ENCODE peak calls at places on chromosomes 13 and 19, in six cellular contexts. One of them, this sample, is unnamed.
A peak's percentile ranks its signal among the peaks of the same experiment; 100 is the strongest.

GRCh38 chr13:76792680-76793334 is 93.4 kb downstream of the KCTD12 start:
- DNase-seq in endothelial cell: no peak
- DNase-seq in GM03348: peak; percentile 74
- DNase-seq in keratinocyte: no peak
- DNase-seq in mucosa of gallbladder: peak; percentile 47
- DNase-seq in SW480: no peak
- DNase-seq in this sample: no peak

GRCh38 chr13:34750078-34750703 is 191.9 kb upstream of the NBEA start:
- DNase-seq in endothelial cell: peak; percentile 17
- DNase-seq in GM03348: peak; percentile 4
- DNase-seq in keratinocyte: no peak
- DNase-seq in mucosa of gallbladder: no peak
- DNase-seq in SW480: no peak
- DNase-seq in this sample: no peak

GRCh38 chr19:29315566-29315965 is 102.6 kb upstream of the UQCRFS1 start:
- DNase-seq in endothelial cell: no peak
- DNase-seq in GM03348: no peak
- DNase-seq in keratinocyte: no peak
- DNase-seq in mucosa of gallbladder: no peak
- DNase-seq in SW480: no peak
- DNase-seq in this sample: no peak

GRCh38 chr13:95497307-95497943 is 55.1 kb upstream of the CLDN10 start:
- DNase-seq in endothelial cell: no peak
- DNase-seq in GM03348: no peak
- DNase-seq in keratinocyte: no peak
- DNase-seq in mucosa of gallbladder: peak; percentile 26
- DNase-seq in SW480: no peak
- DNase-seq in this sample: no peak

GRCh38 chr13:107295391-107296157 is 727.6 kb upstream of the ARGLU1 start:
- DNase-seq in endothelial cell: no peak
- DNase-seq in GM03348: no peak
- DNase-seq in keratinocyte: no peak
- DNase-seq in mucosa of gallbladder: no peak
- DNase-seq in SW480: no peak
- DNase-seq in this sample: no peak

GRCh38 chr19:18768997-18769891 is 21.9 kb downstream of the COMP start:
- DNase-seq in endothelial cell: no peak
- DNase-seq in GM03348: no peak
- DNase-seq in keratinocyte: no peak
- DNase-seq in mucosa of gallbladder: no peak
- DNase-seq in SW480: no peak
- DNase-seq in this sample: no peak

GRCh38 chr19:35009424-35010415 is 9.6 kb downstream of the GRAMD1A start:
- DNase-seq in endothelial cell: no peak
- DNase-seq in GM03348: no peak
- DNase-seq in keratinocyte: no peak
- DNase-seq in mucosa of gallbladder: no peak
- DNase-seq in SW480: no peak
- DNase-seq in this sample: no peak

GRCh38 chr19:35549174-35549788 is 3.9 kb downstream of the TMEM147 start:
- DNase-seq in endothelial cell: peak; percentile 65
- DNase-seq in GM03348: peak; percentile 85
- DNase-seq in keratinocyte: no peak
- DNase-seq in mucosa of gallbladder: peak; percentile 37
- DNase-seq in SW480: peak; percentile 85
- DNase-seq in this sample: peak; percentile 67

GRCh38 chr13:87274209-87274819 is 396.9 kb upstream of the SLITRK5 start:
- DNase-seq in endothelial cell: peak; percentile 61
- DNase-seq in GM03348: peak; percentile 26
- DNase-seq in keratinocyte: no peak
- DNase-seq in mucosa of gallbladder: no peak
- DNase-seq in SW480: peak; percentile 49
- DNase-seq in this sample: peak; percentile 38

GRCh38 chr19:33641261-33641660 is 19.5 kb downstream of the CHST8 start:
- DNase-seq in endothelial cell: no peak
- DNase-seq in GM03348: no peak
- DNase-seq in keratinocyte: no peak
- DNase-seq in mucosa of gallbladder: no peak
- DNase-seq in SW480: no peak
- DNase-seq in this sample: no peak

GRCh38 chr19:12527034-12527836 is 24.0 kb downstream of the ZNF564 start:
- DNase-seq in endothelial cell: no peak
- DNase-seq in GM03348: no peak
- DNase-seq in keratinocyte: no peak
- DNase-seq in mucosa of gallbladder: no peak
- DNase-seq in SW480: no peak
- DNase-seq in this sample: no peak

GRCh38 chr19:35346193-35347052 is 1.3 kb upstream of the FFAR1 start:
- DNase-seq in endothelial cell: no peak
- DNase-seq in GM03348: no peak
- DNase-seq in keratinocyte: no peak
- DNase-seq in mucosa of gallbladder: peak; percentile 28
- DNase-seq in SW480: no peak
- DNase-seq in this sample: no peak

GRCh38 chr19:49987159-49987698 is 26.3 kb upstream of the SIGLEC11 start:
- DNase-seq in endothelial cell: peak; percentile 93
- DNase-seq in GM03348: peak; percentile 84
- DNase-seq in keratinocyte: peak; percentile 54
- DNase-seq in mucosa of gallbladder: peak; percentile 95
- DNase-seq in SW480: peak; percentile 86
- DNase-seq in this sample: peak; percentile 84

GRCh38 chr13:44934724-44935123 is 54.5 kb downstream of the NUFIP1 start:
- DNase-seq in endothelial cell: no peak
- DNase-seq in GM03348: peak; percentile 48
- DNase-seq in keratinocyte: peak; percentile 5
- DNase-seq in mucosa of gallbladder: no peak
- DNase-seq in SW480: no peak
- DNase-seq in this sample: no peak

GRCh38 chr19:55640043-55640576 is 692 bp upstream of the ZNF580 start:
- DNase-seq in endothelial cell: no peak
- DNase-seq in GM03348: peak; percentile 74
- DNase-seq in keratinocyte: no peak
- DNase-seq in mucosa of gallbladder: peak; percentile 73
- DNase-seq in SW480: peak; percentile 54
- DNase-seq in this sample: no peak

GRCh38 chr13:112697756-112698655 is 8.2 kb downstream of the ATP11A start:
- DNase-seq in endothelial cell: no peak
- DNase-seq in GM03348: peak; percentile 33
- DNase-seq in keratinocyte: no peak
- DNase-seq in mucosa of gallbladder: no peak
- DNase-seq in SW480: no peak
- DNase-seq in this sample: no peak

GRCh38 chr13:98041081-98041820 is 87.8 kb downstream of the IPO5 start:
- DNase-seq in endothelial cell: no peak
- DNase-seq in GM03348: peak; percentile 57
- DNase-seq in keratinocyte: no peak
- DNase-seq in mucosa of gallbladder: no peak
- DNase-seq in SW480: no peak
- DNase-seq in this sample: no peak

GRCh38 chr19:47402504-47402903 is 16.8 kb downstream of the MEIS3 start:
- DNase-seq in endothelial cell: no peak
- DNase-seq in GM03348: no peak
- DNase-seq in keratinocyte: no peak
- DNase-seq in mucosa of gallbladder: no peak
- DNase-seq in SW480: no peak
- DNase-seq in this sample: no peak

GRCh38 chr13:110006304-110006703 is 219.9 kb upstream of the IRS2 start:
- DNase-seq in endothelial cell: no peak
- DNase-seq in GM03348: peak; percentile 31
- DNase-seq in keratinocyte: peak; percentile 46
- DNase-seq in mucosa of gallbladder: no peak
- DNase-seq in SW480: no peak
- DNase-seq in this sample: peak; percentile 41

GRCh38 chr19:41541990-41542584 is 33.9 kb upstream of the CEACAM21 start:
- DNase-seq in endothelial cell: peak; percentile 71
- DNase-seq in GM03348: no peak
- DNase-seq in keratinocyte: no peak
- DNase-seq in mucosa of gallbladder: peak; percentile 67
- DNase-seq in SW480: peak; percentile 50
- DNase-seq in this sample: peak; percentile 41

GRCh38 chr19:29004796-29005195 is 208.2 kb downstream of the UQCRFS1 start:
- DNase-seq in endothelial cell: no peak
- DNase-seq in GM03348: no peak
- DNase-seq in keratinocyte: no peak
- DNase-seq in mucosa of gallbladder: no peak
- DNase-seq in SW480: no peak
- DNase-seq in this sample: no peak

GRCh38 chr19:37953576-37954303 is 46.7 kb downstream of the SIPA1L3 start:
- DNase-seq in endothelial cell: no peak
- DNase-seq in GM03348: no peak
- DNase-seq in keratinocyte: no peak
- DNase-seq in mucosa of gallbladder: no peak
- DNase-seq in SW480: no peak
- DNase-seq in this sample: no peak

GRCh38 chr19:49687150-49687549 is 2.2 kb upstream of the ADM5 start:
- DNase-seq in endothelial cell: no peak
- DNase-seq in GM03348: no peak
- DNase-seq in keratinocyte: no peak
- DNase-seq in mucosa of gallbladder: no peak
- DNase-seq in SW480: no peak
- DNase-seq in this sample: no peak

GRCh38 chr13:91722267-91722884 is 324.0 kb downstream of the GPC5 start:
- DNase-seq in endothelial cell: no peak
- DNase-seq in GM03348: peak; percentile 29
- DNase-seq in keratinocyte: no peak
- DNase-seq in mucosa of gallbladder: no peak
- DNase-seq in SW480: peak; percentile 41
- DNase-seq in this sample: peak; percentile 26

GRCh38 chr19:1150333-1151036 is 23.6 kb downstream of the SBNO2 start:
- DNase-seq in endothelial cell: no peak
- DNase-seq in GM03348: no peak
- DNase-seq in keratinocyte: no peak
- DNase-seq in mucosa of gallbladder: no peak
- DNase-seq in SW480: no peak
- DNase-seq in this sample: no peak

GRCh38 chr19:35851213-35852028 is 883 bp downstream of the NPHS1 start:
- DNase-seq in endothelial cell: no peak
- DNase-seq in GM03348: no peak
- DNase-seq in keratinocyte: no peak
- DNase-seq in mucosa of gallbladder: no peak
- DNase-seq in SW480: no peak
- DNase-seq in this sample: no peak

GRCh38 chr13:60335531-60335930 is 61.5 kb upstream of the TDRD3 start:
- DNase-seq in endothelial cell: no peak
- DNase-seq in GM03348: peak; percentile 38
- DNase-seq in keratinocyte: no peak
- DNase-seq in mucosa of gallbladder: no peak
- DNase-seq in SW480: peak; percentile 49
- DNase-seq in this sample: peak; percentile 31

GRCh38 chr19:2243274-2244121 is 5.6 kb upstream of the AMH start:
- DNase-seq in endothelial cell: no peak
- DNase-seq in GM03348: no peak
- DNase-seq in keratinocyte: no peak
- DNase-seq in mucosa of gallbladder: peak; percentile 44
- DNase-seq in SW480: no peak
- DNase-seq in this sample: no peak

GRCh38 chr13:65473199-65473598 is 1756.9 kb downstream of the PCDH9 start:
- DNase-seq in endothelial cell: no peak
- DNase-seq in GM03348: no peak
- DNase-seq in keratinocyte: no peak
- DNase-seq in mucosa of gallbladder: no peak
- DNase-seq in SW480: no peak
- DNase-seq in this sample: no peak

GRCh38 chr13:113814435-113814821 is 49.4 kb downstream of the GAS6 start:
- DNase-seq in endothelial cell: no peak
- DNase-seq in GM03348: peak; percentile 75
- DNase-seq in keratinocyte: no peak
- DNase-seq in mucosa of gallbladder: no peak
- DNase-seq in SW480: peak; percentile 69
- DNase-seq in this sample: peak; percentile 27

GRCh38 chr19:941292-942132 is 15.7 kb downstream of the ARID3A start:
- DNase-seq in endothelial cell: no peak
- DNase-seq in GM03348: no peak
- DNase-seq in keratinocyte: no peak
- DNase-seq in mucosa of gallbladder: no peak
- DNase-seq in SW480: no peak
- DNase-seq in this sample: no peak

GRCh38 chr13:23359882-23360281 is 73.6 kb downstream of the SACS start:
- DNase-seq in endothelial cell: no peak
- DNase-seq in GM03348: no peak
- DNase-seq in keratinocyte: no peak
- DNase-seq in mucosa of gallbladder: no peak
- DNase-seq in SW480: no peak
- DNase-seq in this sample: no peak

GRCh38 chr13:99310382-99311031 is 3.3 kb upstream of the GPR183 start:
- DNase-seq in endothelial cell: no peak
- DNase-seq in GM03348: peak; percentile 55
- DNase-seq in keratinocyte: no peak
- DNase-seq in mucosa of gallbladder: no peak
- DNase-seq in SW480: no peak
- DNase-seq in this sample: no peak

GRCh38 chr13:98401936-98402335 is 175.0 kb downstream of the STK24 start:
- DNase-seq in endothelial cell: no peak
- DNase-seq in GM03348: no peak
- DNase-seq in keratinocyte: no peak
- DNase-seq in mucosa of gallbladder: no peak
- DNase-seq in SW480: no peak
- DNase-seq in this sample: no peak

GRCh38 chr13:66940113-66940512 is 290.0 kb downstream of the PCDH9 start:
- DNase-seq in endothelial cell: no peak
- DNase-seq in GM03348: no peak
- DNase-seq in keratinocyte: no peak
- DNase-seq in mucosa of gallbladder: no peak
- DNase-seq in SW480: no peak
- DNase-seq in this sample: no peak